ENCODE peak calls at places on chromosomes 1 and 21, in six cellular contexts. K is tibial artery, H is uterus, D is WTC11, Q is GM13977, U is lower lobe of right lung. N is an unnamed sample.

GRCh38 chr1:50023292-50024159 is at the start of gene AGBL4:
- DNase-seq in H (no peak), D (peak; percentile 82), K (no peak), U (peak; percentile 75), Q (no peak), N (peak; percentile 80)

GRCh38 chr1:8671313-8671917 is 146.0 kb downstream of the RERE start:
- DNase-seq in H (peak; percentile 69), Q (no peak), K (peak; percentile 33), D (no peak), U (no peak), N (no peak)

GRCh38 chr1:41003640-41004220 is 17.8 kb downstream of the SLFNL1 start:
- DNase-seq in U (peak; percentile 92), H (peak; percentile 96), D (no peak), Q (peak; percentile 86), K (peak; percentile 100), N (peak; percentile 75)

GRCh38 chr1:18635833-18636671 is 5.4 kb downstream of the PAX7 start:
- DNase-seq in U (no peak), H (no peak), K (no peak), Q (no peak), D (peak; percentile 62), N (peak; percentile 71)

GRCh38 chr1:229108598-229109201 is 162.2 kb upstream of the RAB4A start:
- DNase-seq in U (no peak), D (no peak), H (no peak), K (no peak), Q (no peak), N (no peak)

GRCh38 chr1:58401991-58402390 is 144.5 kb downstream of the OMA1 start:
- DNase-seq in D (no peak), K (no peak), U (no peak), Q (no peak), H (peak; percentile 20), N (peak; percentile 17)

GRCh38 chr1:228210076-228210651 is 2.3 kb downstream of the OBSCN start:
- DNase-seq in H (no peak), D (no peak), U (no peak), Q (no peak), K (no peak), N (no peak)

GRCh38 chr21:35697321-35697808 is 363.0 kb downstream of the SETD4 start:
- DNase-seq in Q (no peak), K (peak; percentile 74), U (peak; percentile 75), D (no peak), H (no peak), N (no peak)

GRCh38 chr1:111161843-111162242 is 21.8 kb downstream of the CEPT1 start:
- DNase-seq in Q (no peak), U (no peak), K (no peak), H (no peak), D (no peak), N (no peak)

GRCh38 chr1:47756411-47756810 is 240.8 kb downstream of the TRABD2B start:
- DNase-seq in D (no peak), U (no peak), K (no peak), H (no peak), Q (no peak), N (no peak)

GRCh38 chr1:227884370-227885134 is 63.2 kb downstream of the WNT9A start:
- DNase-seq in K (no peak), D (no peak), Q (peak; percentile 17), U (peak; percentile 37), H (no peak), N (no peak)

GRCh38 chr1:21175670-21176581 is 771 bp downstream of the EIF4G3 start:
- DNase-seq in K (no peak), H (peak; percentile 45), Q (peak; percentile 55), U (peak; percentile 65), D (peak; percentile 35), N (peak; percentile 65)

GRCh38 chr1:152996633-152997385 is 4.7 kb upstream of the SPRR3 start:
- DNase-seq in D (no peak), H (no peak), Q (no peak), K (no peak), U (no peak), N (no peak)

GRCh38 chr1:161487483-161487827 is 17.8 kb upstream of the FCGR2A start:
- DNase-seq in Q (no peak), U (no peak), H (peak; percentile 31), K (peak; percentile 55), D (no peak), N (no peak)

GRCh38 chr1:161720956-161721737 is at the start of gene FCRLB:
- DNase-seq in D (no peak), K (no peak), Q (no peak), U (no peak), H (no peak), N (no peak)

GRCh38 chr1:241896670-241896962 is 48.6 kb downstream of the EXO1 start:
- DNase-seq in Q (no peak), K (no peak), H (no peak), D (no peak), U (no peak), N (no peak)

GRCh38 chr1:197526736-197527371 is 248.4 kb downstream of the DENND1B start:
- DNase-seq in H (no peak), Q (peak; percentile 7), U (no peak), D (no peak), K (no peak), N (no peak)

GRCh38 chr1:11132571-11133293 is 33.1 kb upstream of the EXOSC10 start:
- DNase-seq in U (no peak), K (no peak), D (no peak), Q (no peak), H (no peak), N (peak; percentile 25)

GRCh38 chr1:177848577-177848976 is 121.3 kb downstream of the SEC16B start:
- DNase-seq in U (no peak), D (no peak), Q (no peak), K (no peak), H (no peak), N (no peak)

GRCh38 chr1:184028854-184029623 is 8.5 kb downstream of the COLGALT2 start:
- DNase-seq in K (peak; percentile 39), U (peak; percentile 53), D (no peak), H (no peak), Q (no peak), N (peak; percentile 35)

GRCh38 chr1:218361298-218362065 is 16.3 kb downstream of the TGFB2 start:
- DNase-seq in H (no peak), U (no peak), Q (no peak), K (no peak), D (no peak), N (peak; percentile 36)

GRCh38 chr1:43171876-43172531 is at the start of the genes CFAP57 and EBNA1BP2:
- DNase-seq in H (peak; percentile 92), D (peak; percentile 86), U (peak; percentile 90), K (peak; percentile 89), Q (peak; percentile 91), N (peak; percentile 85)

GRCh38 chr1:75539230-75540116 is 71.4 kb downstream of the SLC44A5 start:
- DNase-seq in K (no peak), H (no peak), D (no peak), U (no peak), Q (no peak), N (no peak)

GRCh38 chr1:43881415-43881814 is 52.2 kb upstream of the ARTN start:
- DNase-seq in H (no peak), D (no peak), U (no peak), K (no peak), Q (no peak), N (no peak)

DNA sequence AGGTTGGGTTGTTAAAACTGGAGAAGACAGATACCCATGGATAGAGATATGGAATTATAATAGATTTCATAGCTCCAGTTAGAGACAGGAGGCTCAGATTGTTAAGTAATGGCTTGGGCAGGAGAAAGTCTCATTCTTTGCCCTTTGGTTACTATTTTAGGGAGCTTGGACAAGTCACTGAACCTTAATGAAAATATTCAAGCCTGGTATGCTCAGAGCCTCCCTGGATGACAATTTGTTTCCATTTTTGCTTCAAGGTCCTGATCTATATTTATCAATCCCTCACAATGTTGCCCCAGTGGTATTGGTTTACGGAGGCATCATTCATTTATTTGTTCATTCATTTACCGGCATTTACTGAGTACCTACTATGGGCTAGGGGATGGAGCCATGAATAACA is 37.5 kb downstream of the RCSD1 start:
- DNase-seq in D (no peak), H (no peak), U (no peak), K (no peak), Q (no peak), N (no peak)
- TF ChIP-seq CTCF in D (no peak), H (no peak), U (no peak), K (no peak), Q (no peak), N (no peak)

GRCh38 chr1:201461783-201462441 is 7.1 kb downstream of the PHLDA3 start:
- DNase-seq in Q (no peak), H (peak; percentile 93), K (peak; percentile 96), D (no peak), U (peak; percentile 86), N (no peak)

GRCh38 chr1:201460783-201461182 is 8.2 kb downstream of the PHLDA3 start:
- DNase-seq in U (no peak), Q (no peak), H (no peak), K (no peak), D (no peak), N (no peak)

GRCh38 chr1:201465698-201466290 is 3.2 kb downstream of the PHLDA3 start:
- DNase-seq in Q (no peak), H (no peak), U (no peak), K (no peak), D (no peak), N (no peak)

GRCh38 chr1:201461193-201461657 is 7.8 kb downstream of the PHLDA3 start:
- DNase-seq in K (peak; percentile 84), H (peak; percentile 79), D (no peak), Q (no peak), U (no peak), N (no peak)

DNA sequence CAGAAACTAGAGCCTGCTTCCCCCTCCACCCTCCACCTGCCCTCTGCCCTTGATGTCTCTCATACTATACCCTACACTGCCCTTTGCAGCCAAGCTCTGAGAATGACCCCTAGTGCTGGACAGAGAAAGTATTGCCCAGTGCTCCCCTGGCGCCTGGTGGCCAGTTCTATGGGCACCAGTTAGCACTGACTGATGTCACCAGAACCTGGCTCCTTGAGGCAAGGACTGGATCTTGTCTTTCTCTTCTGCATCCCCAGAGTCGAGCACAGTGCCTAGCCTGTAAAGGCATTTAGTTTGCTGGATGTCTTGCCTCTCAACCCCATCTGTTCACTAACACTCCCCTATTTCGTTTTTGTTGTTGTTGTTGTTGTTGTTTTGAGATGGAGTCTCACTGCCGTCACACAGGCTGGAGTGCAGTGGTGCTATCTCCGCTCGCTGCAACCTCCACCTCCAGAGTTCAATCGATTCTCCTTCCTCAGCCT is 5.9 kb downstream of the PHLDA3 start:
- DNase-seq in U (peak; percentile 59), D (no peak), K (no peak), Q (no peak), H (no peak), N (no peak)
- TF ChIP-seq CTCF in U (peak; percentile 38), D (no peak), K (peak; percentile 49), Q (no peak), H (no peak), N (no peak)

GRCh38 chr21:42782723-42783247 is 96.6 kb downstream of the WDR4 start:
- DNase-seq in D (no peak), H (no peak), U (no peak), K (no peak), Q (no peak), N (no peak)
- TF ChIP-seq CTCF in D (no peak), H (no peak), U (no peak), K (no peak), Q (no peak), N (no peak)

GRCh38 chr1:17572264-17572985 is 32.9 kb downstream of the ARHGEF10L start:
- DNase-seq in U (no peak), D (peak; percentile 69), Q (no peak), K (no peak), H (no peak), N (no peak)
- TF ChIP-seq CTCF in U (no peak), D (peak; percentile 53), Q (peak; percentile 35), K (no peak), H (no peak), N (peak; percentile 39)

N was measured in glutamatergic neuron.